ENCODE peak calls at places on chromosome 13, in five cellular contexts. V is K562, C is A549, K is H1, T is HepG2. I is an unnamed sample.

GRCh38 chr13:20230913-20231838 is 943 bp downstream of the GJB6 start:
- DNase-seq in V (no peak), C (no peak), K (peak; percentile 54), T (no peak), I (no peak)

GRCh38 chr13:43159007-43159406 is 135.6 kb downstream of the DNAJC15 start:
- DNase-seq in V (no peak), C (no peak), K (no peak), T (no peak), I (peak; percentile 30)

GRCh38 chr13:57630661-57631606 is 610 bp upstream of the PCDH17 start:
- DNase-seq in V (no peak), C (no peak), K (peak; percentile 49), T (no peak), I (peak; percentile 50)

GRCh38 chr13:104106705-104107393 is 1040.6 kb upstream of the SLC10A2 start:
- DNase-seq in V (no peak), C (no peak), K (peak; percentile 47), T (no peak), I (peak; percentile 91)

GRCh38 chr13:80695841-80696240 is 354.9 kb upstream of the SPRY2 start:
- DNase-seq in V (no peak), C (no peak), K (no peak), T (no peak), I (no peak)

GRCh38 chr13:77810430-77810829 is 108.2 kb downstream of the EDNRB start:
- DNase-seq in V (no peak), C (peak; percentile 25), K (no peak), T (no peak), I (peak; percentile 45)

GRCh38 chr13:26208292-26208691 is 13.8 kb downstream of the RNF6 start:
- DNase-seq in V (no peak), C (no peak), K (no peak), T (no peak), I (no peak)

GRCh38 chr13:110422913-110423688 is 116.0 kb downstream of the COL4A2 start:
- DNase-seq in V (no peak), C (no peak), K (no peak), T (no peak), I (peak; percentile 44)

GRCh38 chr13:98240974-98241373 is 63.9 kb upstream of the RNF113B start:
- DNase-seq in V (no peak), C (no peak), K (no peak), T (no peak), I (no peak)

GRCh38 chr13:109836629-109837607 is 50.5 kb upstream of the IRS2 start:
- DNase-seq in V (no peak), C (no peak), K (no peak), T (peak; percentile 13), I (no peak)

GRCh38 chr13:31134055-31134711 is 27.5 kb downstream of the HSPH1 start:
- DNase-seq in V (no peak), C (no peak), K (no peak), T (no peak), I (no peak)

GRCh38 chr13:31129419-31129818 is 32.3 kb downstream of the HSPH1 start:
- DNase-seq in V (no peak), C (no peak), K (no peak), T (no peak), I (no peak)

GRCh38 chr13:31131470-31131961 is 30.2 kb downstream of the HSPH1 start:
- DNase-seq in V (no peak), C (no peak), K (no peak), T (no peak), I (no peak)
- H3K27ac ChIP-seq in V (no peak overlapping the region), C (no peak overlapping the region), K (no peak overlapping the region), T (no peak overlapping the region), I (no peak overlapping the region)

GRCh38 chr13:113207890-113208423 is 512 bp downstream of the PCID2 start:
- DNase-seq in V (no peak), C (peak; percentile 28), K (peak; percentile 67), T (peak; percentile 26), I (peak; percentile 70)

GRCh38 chr13:113202912-113203311 is 5.6 kb downstream of the PCID2 start:
- DNase-seq in V (no peak), C (no peak), K (no peak), T (no peak), I (no peak)

GRCh38 chr13:113203507-113204377 is 4.7 kb downstream of the PCID2 start:
- DNase-seq in V (no peak), C (no peak), K (no peak), T (no peak), I (no peak)

GRCh38 chr13:113204378-113204734 is 4.1 kb downstream of the PCID2 start:
- DNase-seq in V (no peak), C (no peak), K (no peak), T (no peak), I (no peak)

DNA sequence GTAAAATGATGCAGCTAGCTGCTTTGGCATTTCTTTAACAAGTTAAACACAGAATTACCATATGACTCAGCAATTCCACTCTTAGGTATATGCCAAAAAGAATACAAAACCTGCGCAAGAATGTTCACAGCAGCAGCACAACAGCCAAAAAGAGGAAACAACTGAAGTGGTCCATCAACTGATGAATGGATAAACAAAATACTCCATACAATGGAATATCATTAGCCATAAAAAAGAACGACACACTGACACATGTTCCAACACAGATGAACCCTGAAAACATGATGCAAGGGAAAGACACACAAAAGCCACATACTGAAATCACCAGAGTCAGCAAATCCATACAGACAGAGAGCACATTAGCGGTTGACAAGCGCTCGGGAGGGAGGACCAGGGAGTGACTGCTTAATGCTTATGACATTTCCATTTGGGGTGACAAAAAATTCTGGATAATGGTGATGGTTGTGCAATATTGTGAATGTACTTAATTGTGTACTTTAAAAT is 3.0 kb downstream of the PCID2 start:
- DNase-seq in V (no peak), C (no peak), K (no peak), T (no peak), I (peak; percentile 33)
- H3K4me1 ChIP-seq in V (peaks cover 21% of the 10 kb centered on the region), C (peaks cover 26% of the 10 kb centered on the region), K (peaks cover 2% of the 10 kb centered on the region), T (peaks cover 54% of the 10 kb centered on the region), I (peaks cover 13% of the 10 kb centered on the region)

GRCh38 chr13:113934576-113934975 is 39.3 kb downstream of the C13orf46 start:
- DNase-seq in V (no peak), C (no peak), K (no peak), T (no peak), I (no peak)

GRCh38 chr13:113933901-113934300 is 40.0 kb downstream of the C13orf46 start:
- DNase-seq in V (no peak), C (no peak), K (no peak), T (no peak), I (no peak)

GRCh38 chr13:113935523-113935922 is 38.4 kb downstream of the C13orf46 start:
- DNase-seq in V (no peak), C (no peak), K (no peak), T (no peak), I (peak; percentile 50)

GRCh38 chr13:113936166-113936565 is 37.7 kb downstream of the C13orf46 start:
- DNase-seq in V (no peak), C (no peak), K (no peak), T (no peak), I (no peak)

DNA sequence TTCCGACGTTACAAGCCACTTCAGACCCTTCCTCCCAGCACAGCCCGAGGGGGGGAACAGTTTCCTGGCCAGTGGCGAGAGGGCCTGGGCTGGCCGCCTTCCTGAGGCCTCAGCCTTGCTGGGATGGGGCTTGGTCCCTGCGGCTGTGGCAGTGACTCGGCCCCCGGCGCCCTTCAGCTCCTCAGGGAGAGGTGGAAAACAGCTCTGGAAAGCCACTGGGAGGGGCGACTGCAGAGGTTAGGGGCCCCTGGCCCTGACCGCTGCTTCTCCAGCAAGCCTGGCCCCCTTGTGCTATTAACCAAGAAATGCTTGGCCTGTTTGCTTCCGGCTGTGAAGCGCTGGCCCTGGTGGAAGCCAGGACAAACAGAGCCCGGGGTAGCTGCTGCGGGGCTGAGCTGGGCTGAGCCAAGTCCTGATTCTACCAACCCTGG is 38.8 kb downstream of the C13orf46 start:
- DNase-seq in V (no peak), C (no peak), K (peak; percentile 59), T (no peak), I (no peak)
- TF ChIP-seq JUN in V (no peak), C (no peak), K (no peak), T (no peak), I (no peak)

GRCh38 chr13:53822136-53822535 is 793.5 kb downstream of the OLFM4 start:
- DNase-seq in V (no peak), C (no peak), K (no peak), T (no peak), I (no peak)
- H3K27ac ChIP-seq in V (no peak overlapping the region), C (no peak overlapping the region), K (no peak overlapping the region), T (no peak overlapping the region), I (no peak overlapping the region)

I was measured in endothelial cell of umbilical vein.